ENCODE peak calls at places on chromosomes 2 and 18, in five cellular contexts. R is mammary epithelial cell, W is neural progenitor cell, T is GM23248, S is endothelial cell of umbilical vein. X is an unnamed sample. For H3K4me1, the result is how much of the 10 kb centered on the place peaks cover.

GRCh38 chr2:178482437-178482836 is 2.2 kb downstream of the PLEKHA3 start:
- DNase-seq in R (no peak), W (no peak), T (peak), S (no peak), X (no peak)

GRCh38 chr2:210250577-210250976 is 25.3 kb upstream of the ACADL start:
- DNase-seq in R (no peak), W (no peak), T (no peak), S (no peak), X (peak)

GRCh38 chr18:58549814-58550339 is 79.0 kb downstream of the ALPK2 start:
- DNase-seq in R (no peak), W (no peak), T (no peak), S (no peak), X (no peak)

GRCh38 chr2:204268971-204269370 is 276.3 kb upstream of the PARD3B start:
- DNase-seq in R (no peak), W (no peak), T (no peak), S (no peak), X (no peak)

GRCh38 chr2:232887171-232887850 is 17.2 kb downstream of the SNORC start:
- DNase-seq in R (no peak), W (peak), T (peak), S (no peak), X (no peak)

GRCh38 chr18:43514747-43515146 is 237.5 kb upstream of the SYT4 start:
- DNase-seq in R (no peak), W (no peak), T (no peak), S (no peak), X (no peak)

GRCh38 chr2:162474006-162474405 is 130.1 kb downstream of the GCA start:
- DNase-seq in R (no peak), W (no peak), T (no peak), S (no peak), X (no peak)

GRCh38 chr2:219707496-219708285 is 80.3 kb downstream of the SLC4A3 start:
- DNase-seq in R (no peak), W (no peak), T (no peak), S (no peak), X (peak)

GRCh38 chr18:70284976-70285610 is 3.8 kb upstream of the SOCS6 start:
- DNase-seq in R (no peak), W (no peak), T (no peak), S (no peak), X (no peak)

GRCh38 chr2:126788113-126788512 is 110.6 kb upstream of the TEX51 start:
- DNase-seq in R (no peak), W (no peak), T (no peak), S (no peak), X (no peak)

GRCh38 chr2:213934560-213934959 is 476.3 kb upstream of the VWC2L start:
- DNase-seq in R (peak), W (peak), T (peak), S (peak), X (peak)

GRCh38 chr18:12946549-12947354 is 1.1 kb upstream of the SEH1L start:
- DNase-seq in R (peak), W (peak), T (peak), S (no peak), X (peak)

GRCh38 chr2:31113765-31114164 is 24.5 kb downstream of the GALNT14 start:
- DNase-seq in R (no peak), W (peak), T (no peak), S (no peak), X (no peak)
- H3K4me1 ChIP-seq in R (under half), W (under half), T (under half), S (under half), X (under half)

GRCh38 chr18:2981212-2981728 is 31.7 kb downstream of the LPIN2 start:
- DNase-seq in R (peak), W (no peak), T (peak), S (peak), X (peak)

GRCh38 chr18:2978626-2979025 is 34.3 kb downstream of the LPIN2 start:
- DNase-seq in R (peak), W (no peak), T (peak), S (peak), X (peak)

GRCh38 chr18:2979027-2979570 is 33.8 kb downstream of the LPIN2 start:
- DNase-seq in R (no peak), W (no peak), T (peak), S (peak), X (peak)

GRCh38 chr18:2979871-2980606 is 32.9 kb downstream of the LPIN2 start:
- DNase-seq in R (no peak), W (no peak), T (peak), S (peak), X (no peak)

GRCh38 chr18:2980607-2980923 is 32.4 kb downstream of the LPIN2 start:
- DNase-seq in R (no peak), W (no peak), T (no peak), S (no peak), X (no peak)
- H3K27ac ChIP-seq in R (no peak), W (no peak), T (peak), S (peak), X (peak)

DNA sequence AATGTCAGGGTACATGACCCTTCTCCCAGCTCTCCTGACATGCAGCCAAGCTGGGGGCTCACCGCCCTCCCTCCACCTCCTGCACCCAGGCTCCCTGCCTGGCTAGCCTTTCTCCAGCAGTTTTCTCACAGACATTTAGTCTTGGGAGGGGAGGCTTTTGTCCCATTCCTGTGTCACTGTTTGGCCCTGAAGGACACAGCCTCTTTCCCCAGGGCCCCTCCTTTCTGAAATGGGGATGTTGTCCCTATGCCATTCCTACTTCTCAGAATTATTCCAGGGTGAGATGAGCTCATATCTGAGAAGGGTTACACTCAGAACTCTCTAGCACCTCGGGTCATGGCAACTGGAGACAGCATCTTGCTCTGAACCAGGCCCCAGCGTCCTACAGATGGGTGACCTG is 47.3 kb upstream of the MRPL33 start:
- DNase-seq in R (no peak), W (no peak), T (no peak), S (no peak), X (no peak)
- H2AFZ ChIP-seq in R (peak), W (peak), T (peak), S (no peak), X (peak)

DNA sequence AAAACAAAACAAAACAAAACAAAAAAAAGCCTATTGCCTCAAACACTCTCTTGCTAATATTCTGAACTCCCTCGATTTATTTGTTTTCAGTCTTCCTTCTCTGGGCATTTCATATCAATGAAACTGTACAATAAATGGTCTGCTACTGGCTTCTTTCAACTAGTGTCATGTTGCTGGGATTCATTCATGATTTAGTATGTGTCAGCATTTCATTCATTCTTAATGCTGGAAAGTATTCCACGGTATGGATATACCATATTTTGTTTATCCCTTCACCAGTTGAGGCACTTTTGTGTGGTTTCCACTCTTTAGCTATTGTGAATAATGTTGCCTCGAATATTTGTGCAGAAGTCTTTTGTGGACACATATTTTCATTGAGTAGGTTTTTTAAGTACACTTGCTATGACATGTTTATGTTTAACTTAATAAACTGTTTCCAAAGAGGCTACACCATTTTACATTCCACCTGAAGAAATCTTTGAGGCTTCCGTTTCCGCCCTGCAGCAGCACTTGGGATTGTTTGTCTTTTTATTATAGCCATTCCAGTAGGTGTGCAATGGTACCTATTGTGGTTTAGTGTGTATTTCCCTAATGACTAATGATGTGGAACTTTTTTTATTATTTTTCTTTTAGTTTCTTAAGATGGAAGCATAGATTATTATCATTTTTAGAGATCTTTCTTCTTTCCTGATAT is 543.6 kb upstream of the SOX11 start:
- DNase-seq in R (peak), W (no peak), T (no peak), S (no peak), X (no peak)
- H3K4me1 ChIP-seq in R (under half), W (under half), T (under half), S (under half), X (under half)

GRCh38 chr2:84292545-84292944 is 166.5 kb downstream of the SUCLG1 start:
- DNase-seq in R (no peak), W (no peak), T (no peak), S (no peak), X (no peak)
- H3K27ac ChIP-seq in R (no peak), W (no peak), T (no peak), S (no peak), X (no peak)

GRCh38 chr2:215876139-215876936 is 137.0 kb downstream of the MREG start:
- DNase-seq in R (no peak), W (no peak), T (no peak), S (no peak), X (no peak)
- H2AFZ ChIP-seq in R (no peak), W (no peak), T (no peak), S (no peak), X (no peak)

GRCh38 chr2:129913695-129914495 is 65.6 kb upstream of the RAB6C start:
- DNase-seq in R (no peak), W (no peak), T (no peak), S (no peak), X (no peak)
- H3K4me1 ChIP-seq in R (under half), W (under half), T (under half), S (under half), X (under half)

DNA sequence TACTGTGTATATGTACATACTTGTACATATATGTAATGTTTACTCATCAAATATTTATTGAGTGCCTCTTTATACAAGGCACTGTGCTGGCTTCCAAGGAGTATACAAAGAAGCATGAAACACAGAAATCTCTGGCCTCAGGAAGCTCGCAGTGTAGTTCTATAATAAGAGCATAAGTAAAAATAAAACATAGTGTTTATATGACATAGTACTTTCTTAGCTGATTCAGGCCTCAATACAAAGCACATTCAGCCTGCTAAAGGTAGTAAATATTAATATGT is 13.9 kb downstream of the STAMBP start:
- DNase-seq in R (no peak), W (no peak), T (no peak), S (no peak), X (no peak)
- H3K27ac ChIP-seq in R (no peak), W (no peak), T (no peak), S (no peak), X (no peak)

GRCh38 chr2:85132392-85132791 is 800 bp upstream of the TCF7L1 start:
- DNase-seq in R (no peak), W (peak), T (peak), S (no peak), X (peak)
- H2AFZ ChIP-seq in R (peak), W (peak), T (peak), S (peak), X (peak)

DNA sequence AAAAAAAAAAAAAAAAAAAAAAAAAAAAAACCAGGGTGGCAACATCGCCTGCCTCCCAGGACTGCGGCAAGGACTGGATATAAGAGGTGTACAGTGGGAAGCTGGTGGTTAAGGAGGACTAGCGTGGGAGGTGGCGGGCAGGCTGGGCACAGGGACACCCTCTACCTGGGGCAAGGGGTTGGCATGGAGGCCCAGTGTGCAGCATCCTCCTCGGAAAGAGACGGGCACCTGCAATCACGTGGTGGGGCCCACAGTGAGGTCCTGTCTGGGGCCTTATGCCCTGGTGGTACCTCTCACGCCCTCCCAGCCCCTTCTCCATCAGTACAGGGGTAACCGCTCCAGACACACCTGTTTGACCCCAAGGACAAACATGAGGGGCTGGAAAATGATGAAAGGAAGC is 27.9 kb downstream of the PXDN start:
- DNase-seq in R (no peak), W (no peak), T (no peak), S (no peak), X (no peak)
- H3K4me1 ChIP-seq in R (under half), W (under half), T (under half), S (under half), X (under half)

X was measured in fibroblast of lung.